ENCODE peak calls at places on chromosomes 6 and 20, in eight cellular contexts. One of them, this sample, is unnamed.

GRCh38 chr20:36847710-36848040 is 28.3 kb upstream of the TLDC2 start:
- DNase-seq in IMR-90: peak
- DNase-seq in cerebellar cortex: no peak
- DNase-seq in Daoy: no peak
- DNase-seq in fibroblast of lung: no peak
- DNase-seq in T47D: no peak
- DNase-seq in thoracic aorta: no peak
- DNase-seq in activated effector memory CD4-positive, alpha-beta T cell treated with Interleukin-2 at 50 U/mL for 16 hours: no peak
- DNase-seq in this sample: no peak

GRCh38 chr20:32585011-32585518 is at the start of gene NOL4L:
- DNase-seq in IMR-90: no peak
- DNase-seq in cerebellar cortex: peak
- DNase-seq in Daoy: peak
- DNase-seq in fibroblast of lung: peak
- DNase-seq in T47D: peak
- DNase-seq in thoracic aorta: no peak
- DNase-seq in activated effector memory CD4-positive, alpha-beta T cell treated with Interleukin-2 at 50 U/mL for 16 hours: peak
- DNase-seq in this sample: no peak

GRCh38 chr6:130293800-130294199 is 71.0 kb upstream of the SAMD3 start:
- DNase-seq in IMR-90: peak
- DNase-seq in cerebellar cortex: peak
- DNase-seq in Daoy: no peak
- DNase-seq in fibroblast of lung: peak
- DNase-seq in T47D: peak
- DNase-seq in thoracic aorta: no peak
- DNase-seq in activated effector memory CD4-positive, alpha-beta T cell treated with Interleukin-2 at 50 U/mL for 16 hours: no peak
- DNase-seq in this sample: no peak

GRCh38 chr6:161374971-161375873 is 101.4 kb upstream of the AGPAT4 start:
- DNase-seq in IMR-90: no peak
- DNase-seq in cerebellar cortex: peak
- DNase-seq in Daoy: no peak
- DNase-seq in fibroblast of lung: peak
- DNase-seq in T47D: peak
- DNase-seq in thoracic aorta: peak
- DNase-seq in activated effector memory CD4-positive, alpha-beta T cell treated with Interleukin-2 at 50 U/mL for 16 hours: no peak
- DNase-seq in this sample: no peak

GRCh38 chr6:16769131-16769985 is 8.1 kb upstream of the ATXN1 start:
- DNase-seq in IMR-90: peak
- DNase-seq in cerebellar cortex: no peak
- DNase-seq in Daoy: peak
- DNase-seq in fibroblast of lung: peak
- DNase-seq in T47D: no peak
- DNase-seq in thoracic aorta: peak
- DNase-seq in activated effector memory CD4-positive, alpha-beta T cell treated with Interleukin-2 at 50 U/mL for 16 hours: peak
- DNase-seq in this sample: no peak

GRCh38 chr6:76481101-76481500 is 408.6 kb upstream of the IMPG1 start:
- DNase-seq in IMR-90: no peak
- DNase-seq in cerebellar cortex: no peak
- DNase-seq in Daoy: no peak
- DNase-seq in fibroblast of lung: no peak
- DNase-seq in T47D: no peak
- DNase-seq in thoracic aorta: no peak
- DNase-seq in activated effector memory CD4-positive, alpha-beta T cell treated with Interleukin-2 at 50 U/mL for 16 hours: no peak
- DNase-seq in this sample: no peak

GRCh38 chr6:129369737-129370136 is 340.2 kb downstream of the ARHGAP18 start:
- DNase-seq in IMR-90: no peak
- DNase-seq in cerebellar cortex: no peak
- DNase-seq in Daoy: no peak
- DNase-seq in fibroblast of lung: no peak
- DNase-seq in T47D: no peak
- DNase-seq in thoracic aorta: no peak
- DNase-seq in activated effector memory CD4-positive, alpha-beta T cell treated with Interleukin-2 at 50 U/mL for 16 hours: no peak
- DNase-seq in this sample: no peak

GRCh38 chr20:22474215-22474614 is 110.2 kb downstream of the FOXA2 start:
- DNase-seq in IMR-90: no peak
- DNase-seq in cerebellar cortex: no peak
- DNase-seq in Daoy: no peak
- DNase-seq in fibroblast of lung: no peak
- DNase-seq in T47D: no peak
- DNase-seq in thoracic aorta: no peak
- DNase-seq in activated effector memory CD4-positive, alpha-beta T cell treated with Interleukin-2 at 50 U/mL for 16 hours: no peak
- DNase-seq in this sample: no peak

GRCh38 chr20:32945710-32946221 is 58.5 kb downstream of the SUN5 start:
- DNase-seq in IMR-90: peak
- DNase-seq in cerebellar cortex: peak
- DNase-seq in Daoy: no peak
- DNase-seq in fibroblast of lung: peak
- DNase-seq in T47D: peak
- DNase-seq in thoracic aorta: no peak
- DNase-seq in activated effector memory CD4-positive, alpha-beta T cell treated with Interleukin-2 at 50 U/mL for 16 hours: no peak
- DNase-seq in this sample: no peak

GRCh38 chr6:136226027-136226673 is 24.0 kb downstream of the MTFR2 start:
- DNase-seq in IMR-90: peak
- DNase-seq in cerebellar cortex: peak
- DNase-seq in Daoy: peak
- DNase-seq in fibroblast of lung: peak
- DNase-seq in T47D: peak
- DNase-seq in thoracic aorta: no peak
- DNase-seq in activated effector memory CD4-positive, alpha-beta T cell treated with Interleukin-2 at 50 U/mL for 16 hours: peak
- DNase-seq in this sample: peak

GRCh38 chr20:31602779-31603441 is 2.2 kb upstream of the ID1 start:
- DNase-seq in IMR-90: peak
- DNase-seq in cerebellar cortex: no peak
- DNase-seq in Daoy: peak
- DNase-seq in fibroblast of lung: peak
- DNase-seq in T47D: no peak
- DNase-seq in thoracic aorta: no peak
- DNase-seq in activated effector memory CD4-positive, alpha-beta T cell treated with Interleukin-2 at 50 U/mL for 16 hours: peak
- DNase-seq in this sample: no peak

GRCh38 chr6:3454206-3455016 is 2.4 kb downstream of the SLC22A23 start:
- DNase-seq in IMR-90: no peak
- DNase-seq in cerebellar cortex: peak
- DNase-seq in Daoy: no peak
- DNase-seq in fibroblast of lung: no peak
- DNase-seq in T47D: no peak
- DNase-seq in thoracic aorta: no peak
- DNase-seq in activated effector memory CD4-positive, alpha-beta T cell treated with Interleukin-2 at 50 U/mL for 16 hours: no peak
- DNase-seq in this sample: no peak